ENCODE peak calls at places on chromosomes 1 and 21, in five cellular contexts. P is foreskin fibroblast; S is cardiac fibroblast; K is thoracic aorta; R is activated T-helper 1 cell treated with anti-CD3 and anti-CD28 coated beads, Interleukin-2, amount 50 U/mL, for 16 hours. Y is an unnamed sample.

GRCh38 chr1:115067460-115067859 is 21.8 kb downstream of the TSPAN2 start:
- DNase-seq in P (no peak), S (no peak), K (no peak), R (no peak), Y (no peak)

GRCh38 chr1:67018574-67018973 is 35.4 kb downstream of the SLC35D1 start:
- DNase-seq in P (no peak), S (no peak), K (no peak), R (no peak), Y (no peak)

GRCh38 chr1:169586395-169587255 is at the start of gene F5:
- DNase-seq in P (peak), S (peak), K (no peak), R (peak), Y (peak)

GRCh38 chr21:35664683-35665082 is 395.6 kb downstream of the SETD4 start:
- DNase-seq in P (no peak), S (no peak), K (no peak), R (no peak), Y (no peak)

GRCh38 chr1:54571803-54572202 is 23.8 kb downstream of the ACOT11 start:
- DNase-seq in P (no peak), S (peak), K (no peak), R (no peak), Y (no peak)

GRCh38 chr1:29515188-29515955 is 279.1 kb downstream of the PTPRU start:
- DNase-seq in P (no peak), S (no peak), K (no peak), R (no peak), Y (no peak)

GRCh38 chr21:25080161-25080560 is 527.1 kb downstream of the MRPL39 start:
- DNase-seq in P (no peak), S (no peak), K (no peak), R (no peak), Y (no peak)

GRCh38 chr1:8348777-8349472 is 31.0 kb downstream of the SLC45A1 start:
- DNase-seq in P (peak), S (peak), K (no peak), R (peak), Y (peak)

GRCh38 chr1:226626577-226626956 is 78.0 kb downstream of the STUM start:
- DNase-seq in P (peak), S (peak), K (peak), R (peak), Y (peak)

GRCh38 chr1:158150512-158150911 is 30.2 kb upstream of the CD1D start:
- DNase-seq in P (no peak), S (no peak), K (no peak), R (no peak), Y (no peak)

GRCh38 chr1:116850436-116850835 is 59.3 kb upstream of the PTGFRN start:
- DNase-seq in P (no peak), S (no peak), K (no peak), R (no peak), Y (peak)

GRCh38 chr1:92444351-92444750 is 42.4 kb downstream of the GFI1 start:
- DNase-seq in P (no peak), S (peak), K (no peak), R (no peak), Y (peak)

GRCh38 chr1:107623431-107623830 is 341.5 kb downstream of the VAV3 start:
- DNase-seq in P (no peak), S (no peak), K (no peak), R (no peak), Y (no peak)

GRCh38 chr1:154448271-154448905 is 43.2 kb downstream of the IL6R start:
- DNase-seq in P (no peak), S (no peak), K (no peak), R (no peak), Y (no peak)

GRCh38 chr1:46301406-46302090 is 1.9 kb downstream of the LRRC41 start:
- DNase-seq in P (peak), S (peak), K (no peak), R (no peak), Y (peak)

GRCh38 chr21:36186506-36187399 is 30.1 kb downstream of the DOP1B start:
- DNase-seq in P (no peak), S (no peak), K (no peak), R (no peak), Y (no peak)

GRCh38 chr1:169538998-169539871 is 47.0 kb downstream of the F5 start:
- DNase-seq in P (peak), S (peak), K (no peak), R (no peak), Y (peak)

GRCh38 chr1:19981170-19981506 is 1.7 kb upstream of the PLA2G2A start:
- DNase-seq in P (no peak), S (no peak), K (no peak), R (no peak), Y (no peak)

GRCh38 chr1:92538048-92538412 is 51.3 kb upstream of the GFI1 start:
- DNase-seq in P (no peak), S (no peak), K (no peak), R (no peak), Y (no peak)

GRCh38 chr1:39080884-39081265 is 54.7 kb downstream of the NDUFS5 start:
- DNase-seq in P (no peak), S (no peak), K (no peak), R (no peak), Y (no peak)

GRCh38 chr1:205481279-205481617 is 23.2 kb upstream of the CDK18 start:
- DNase-seq in P (no peak), S (no peak), K (no peak), R (no peak), Y (no peak)

GRCh38 chr1:24725209-24725651 is 20.0 kb upstream of the CLIC4 start:
- DNase-seq in P (peak), S (peak), K (no peak), R (no peak), Y (peak)

GRCh38 chr21:45150630-45151265 is 76.4 kb downstream of the ADARB1 start:
- DNase-seq in P (no peak), S (no peak), K (no peak), R (no peak), Y (no peak)

GRCh38 chr1:8845104-8846097 is 28.0 kb upstream of the RERE start:
- DNase-seq in P (no peak), S (no peak), K (no peak), R (no peak), Y (no peak)

GRCh38 chr1:175390081-175390481 is 197.5 kb upstream of the KIAA0040 start:
- DNase-seq in P (no peak), S (no peak), K (no peak), R (no peak), Y (no peak)

GRCh38 chr1:180674603-180675530 is 43.0 kb downstream of the XPR1 start:
- DNase-seq in P (no peak), S (peak), K (no peak), R (no peak), Y (peak)

GRCh38 chr1:24126023-24126671 is 14.2 kb upstream of the MYOM3 start:
- DNase-seq in P (peak), S (peak), K (no peak), R (no peak), Y (peak)

GRCh38 chr21:46130721-46131720 is 24.4 kb downstream of the FTCD start:
- DNase-seq in P (peak), S (peak), K (no peak), R (no peak), Y (no peak)

GRCh38 chr1:97668945-97669344 is 251.9 kb downstream of the DPYD start:
- DNase-seq in P (peak), S (peak), K (no peak), R (no peak), Y (peak)

GRCh38 chr1:178953034-178953433 is 72.7 kb upstream of the FAM20B start:
- DNase-seq in P (no peak), S (peak), K (no peak), R (no peak), Y (no peak)

GRCh38 chr1:30506785-30507312 is 216.5 kb downstream of the MATN1 start:
- DNase-seq in P (no peak), S (no peak), K (no peak), R (no peak), Y (no peak)

GRCh38 chr1:182249201-182249676 is 142.4 kb downstream of the GLUL start:
- DNase-seq in P (peak), S (no peak), K (no peak), R (no peak), Y (no peak)

GRCh38 chr1:224691106-224691505 is 75.0 kb downstream of the CNIH3 start:
- DNase-seq in P (no peak), S (no peak), K (no peak), R (no peak), Y (no peak)

GRCh38 chr1:21911205-21912001 is 25.7 kb downstream of the HSPG2 start:
- DNase-seq in P (no peak), S (peak), K (no peak), R (no peak), Y (no peak)

GRCh38 chr1:227312364-227313025 is 5.8 kb downstream of the CDC42BPA start:
- DNase-seq in P (no peak), S (no peak), K (no peak), R (no peak), Y (peak)